ENCODE peak calls at places on chromosome 3, in five cellular contexts. One of them, this sample, is unnamed.

GRCh38 chr3:30495172-30496124 is 111.0 kb upstream of the TGFBR2 start:
- DNase-seq in IMR-90: no peak
- DNase-seq in cardiac fibroblast: peak; percentile 39
- DNase-seq in kidney epithelial cell: no peak
- DNase-seq in LNCaP clone FGC: no peak
- DNase-seq in this sample: no peak

GRCh38 chr3:102069211-102069662 is 219.9 kb downstream of the NFKBIZ start:
- DNase-seq in IMR-90: peak; percentile 91
- DNase-seq in cardiac fibroblast: peak; percentile 94
- DNase-seq in kidney epithelial cell: peak; percentile 26
- DNase-seq in LNCaP clone FGC: no peak
- DNase-seq in this sample: no peak

GRCh38 chr3:120285508-120285841 is 453 bp upstream of the GPR156 start:
- DNase-seq in IMR-90: no peak
- DNase-seq in cardiac fibroblast: no peak
- DNase-seq in kidney epithelial cell: no peak
- DNase-seq in LNCaP clone FGC: no peak
- DNase-seq in this sample: no peak

GRCh38 chr3:157040456-157040855 is 119.5 kb downstream of the CCNL1 start:
- DNase-seq in IMR-90: no peak
- DNase-seq in cardiac fibroblast: no peak
- DNase-seq in kidney epithelial cell: no peak
- DNase-seq in LNCaP clone FGC: no peak
- DNase-seq in this sample: no peak

GRCh38 chr3:9765865-9766264 is 3.9 kb downstream of the CAMK1 start:
- DNase-seq in IMR-90: no peak
- DNase-seq in cardiac fibroblast: no peak
- DNase-seq in kidney epithelial cell: no peak
- DNase-seq in LNCaP clone FGC: no peak
- DNase-seq in this sample: no peak

GRCh38 chr3:158104346-158105020 is 1.7 kb downstream of the SHOX2 start:
- DNase-seq in IMR-90: no peak
- DNase-seq in cardiac fibroblast: no peak
- DNase-seq in kidney epithelial cell: no peak
- DNase-seq in LNCaP clone FGC: no peak
- DNase-seq in this sample: no peak

GRCh38 chr3:1953519-1953918 is 145.1 kb upstream of the CNTN4 start:
- DNase-seq in IMR-90: no peak
- DNase-seq in cardiac fibroblast: no peak
- DNase-seq in kidney epithelial cell: no peak
- DNase-seq in LNCaP clone FGC: no peak
- DNase-seq in this sample: no peak

GRCh38 chr3:115885621-115886020 is 262.3 kb downstream of the GAP43 start:
- DNase-seq in IMR-90: peak; percentile 26
- DNase-seq in cardiac fibroblast: peak; percentile 14
- DNase-seq in kidney epithelial cell: peak; percentile 4
- DNase-seq in LNCaP clone FGC: no peak
- DNase-seq in this sample: no peak

GRCh38 chr3:37041546-37042195 is 48.4 kb downstream of the MLH1 start:
- DNase-seq in IMR-90: peak; percentile 33
- DNase-seq in cardiac fibroblast: peak; percentile 28
- DNase-seq in kidney epithelial cell: no peak
- DNase-seq in LNCaP clone FGC: peak; percentile 72
- DNase-seq in this sample: no peak

GRCh38 chr3:134357914-134358811 is 16.1 kb downstream of the AMOTL2 start:
- DNase-seq in IMR-90: peak; percentile 96
- DNase-seq in cardiac fibroblast: peak; percentile 95
- DNase-seq in kidney epithelial cell: peak; percentile 94
- DNase-seq in LNCaP clone FGC: no peak
- DNase-seq in this sample: peak; percentile 91

GRCh38 chr3:160870327-160870726 is 114.3 kb downstream of the PPM1L start:
- DNase-seq in IMR-90: no peak
- DNase-seq in cardiac fibroblast: no peak
- DNase-seq in kidney epithelial cell: no peak
- DNase-seq in LNCaP clone FGC: no peak
- DNase-seq in this sample: no peak

GRCh38 chr3:165254812-165255211 is 58.6 kb upstream of the SLITRK3 start:
- DNase-seq in IMR-90: no peak
- DNase-seq in cardiac fibroblast: peak; percentile 25
- DNase-seq in kidney epithelial cell: peak; percentile 1
- DNase-seq in LNCaP clone FGC: peak; percentile 54
- DNase-seq in this sample: no peak
- TF ChIP-seq CTCF in IMR-90: no peak
- TF ChIP-seq CTCF in cardiac fibroblast: no peak
- TF ChIP-seq CTCF in kidney epithelial cell: peak; percentile 26
- TF ChIP-seq CTCF in LNCaP clone FGC: peak; percentile 52
- TF ChIP-seq CTCF in this sample: no peak

DNA sequence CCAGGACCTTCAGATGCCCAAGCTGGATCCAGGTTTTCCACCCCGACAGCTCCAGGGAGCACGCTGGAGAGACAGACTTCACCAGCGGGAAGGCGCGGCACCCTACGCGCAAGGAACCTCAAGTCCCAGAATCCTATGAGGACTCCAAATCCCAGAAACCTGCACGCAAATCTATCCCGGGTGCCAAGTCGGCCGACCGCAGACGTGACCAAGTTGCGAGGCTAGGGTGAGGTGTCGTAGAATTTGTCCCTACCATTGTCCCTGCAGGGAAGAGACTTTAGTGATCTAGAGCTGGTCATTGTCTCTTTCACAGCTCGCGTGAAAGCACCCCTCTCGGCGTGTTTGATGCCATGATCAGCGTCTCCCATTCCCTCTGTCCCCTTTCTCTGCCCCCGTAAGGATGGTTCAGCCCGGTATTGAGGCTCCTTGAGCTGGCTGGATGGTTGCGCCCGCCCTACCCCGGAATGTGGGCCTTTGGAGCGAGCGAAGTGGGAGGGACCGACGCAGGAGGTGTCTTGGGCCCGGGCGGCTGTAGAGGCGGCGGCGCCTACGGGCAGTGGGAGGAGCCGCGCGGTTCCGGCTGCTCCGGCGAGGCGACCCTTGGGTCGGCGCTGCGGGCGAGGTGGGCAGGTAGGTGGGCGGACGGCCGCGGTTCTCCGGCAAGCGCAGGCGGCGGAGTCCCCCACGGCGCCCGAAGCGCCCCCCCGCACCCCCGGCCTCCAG is at the start of gene PRKCI:
- DNase-seq in IMR-90: peak; percentile 96
- DNase-seq in cardiac fibroblast: peak; percentile 99
- DNase-seq in kidney epithelial cell: peak; percentile 84
- DNase-seq in LNCaP clone FGC: peak; percentile 94
- DNase-seq in this sample: peak; percentile 97
- TF ChIP-seq CTCF in IMR-90: no peak
- TF ChIP-seq CTCF in cardiac fibroblast: no peak
- TF ChIP-seq CTCF in kidney epithelial cell: no peak
- TF ChIP-seq CTCF in LNCaP clone FGC: no peak
- TF ChIP-seq CTCF in this sample: no peak

DNA sequence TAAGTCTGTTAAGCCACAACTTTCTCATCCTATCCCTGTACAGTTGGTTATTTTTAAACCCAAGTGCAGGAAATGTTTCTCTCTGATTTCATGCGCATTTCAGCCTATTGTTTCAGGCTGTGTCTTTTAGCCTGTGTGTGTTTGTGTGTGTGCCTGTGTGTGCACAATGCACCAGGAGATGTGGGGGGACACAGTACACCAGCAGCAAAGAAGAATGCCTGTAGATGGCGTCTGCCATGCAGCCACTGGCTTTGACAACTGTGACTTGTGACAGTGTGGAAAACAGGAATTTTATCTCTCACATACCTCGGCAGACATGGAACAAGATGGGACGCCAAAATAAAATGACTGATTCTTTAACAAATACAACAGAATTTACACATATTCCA is 43.6 kb upstream of the PLXNA1 start:
- DNase-seq in IMR-90: no peak
- DNase-seq in cardiac fibroblast: no peak
- DNase-seq in kidney epithelial cell: no peak
- DNase-seq in LNCaP clone FGC: no peak
- DNase-seq in this sample: no peak
- TF ChIP-seq CTCF in IMR-90: no peak
- TF ChIP-seq CTCF in cardiac fibroblast: peak; percentile 17
- TF ChIP-seq CTCF in kidney epithelial cell: no peak
- TF ChIP-seq CTCF in LNCaP clone FGC: peak; percentile 15
- TF ChIP-seq CTCF in this sample: peak; percentile 11

GRCh38 chr3:17157713-17158112 is 273.0 kb downstream of the PLCL2 start:
- DNase-seq in IMR-90: peak; percentile 57
- DNase-seq in cardiac fibroblast: peak; percentile 73
- DNase-seq in kidney epithelial cell: no peak
- DNase-seq in LNCaP clone FGC: no peak
- DNase-seq in this sample: no peak

GRCh38 chr3:17162116-17162515 is 277.4 kb downstream of the PLCL2 start:
- DNase-seq in IMR-90: no peak
- DNase-seq in cardiac fibroblast: no peak
- DNase-seq in kidney epithelial cell: no peak
- DNase-seq in LNCaP clone FGC: no peak
- DNase-seq in this sample: no peak

GRCh38 chr3:17158941-17159682 is 274.4 kb downstream of the PLCL2 start:
- DNase-seq in IMR-90: peak; percentile 12
- DNase-seq in cardiac fibroblast: no peak
- DNase-seq in kidney epithelial cell: no peak
- DNase-seq in LNCaP clone FGC: no peak
- DNase-seq in this sample: no peak

GRCh38 chr3:17156864-17157263 is 272.1 kb downstream of the PLCL2 start:
- DNase-seq in IMR-90: no peak
- DNase-seq in cardiac fibroblast: no peak
- DNase-seq in kidney epithelial cell: no peak
- DNase-seq in LNCaP clone FGC: no peak
- DNase-seq in this sample: no peak

DNA sequence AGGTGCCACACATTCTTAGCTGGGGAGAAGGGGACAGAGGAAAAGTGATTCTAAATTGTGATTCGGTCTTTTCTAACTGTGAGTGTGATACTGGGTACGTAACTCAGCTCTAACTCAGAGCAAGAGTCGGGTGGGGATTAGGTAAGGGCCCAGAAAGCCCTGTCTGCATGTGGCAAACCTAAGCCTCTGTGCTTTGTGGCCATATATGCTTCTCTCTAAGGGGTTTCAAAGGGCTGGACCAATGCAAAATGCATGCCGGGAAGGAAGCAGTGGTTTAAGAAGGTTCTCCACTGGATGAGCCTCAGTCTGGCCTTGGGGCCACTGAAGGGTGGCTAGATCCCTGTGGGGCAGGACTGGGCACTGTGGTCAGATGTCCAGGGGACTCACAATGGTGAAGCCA is 275.8 kb downstream of the PLCL2 start:
- DNase-seq in IMR-90: no peak
- DNase-seq in cardiac fibroblast: no peak
- DNase-seq in kidney epithelial cell: no peak
- DNase-seq in LNCaP clone FGC: no peak
- DNase-seq in this sample: no peak
- TF ChIP-seq CTCF in IMR-90: no peak
- TF ChIP-seq CTCF in cardiac fibroblast: no peak
- TF ChIP-seq CTCF in kidney epithelial cell: no peak
- TF ChIP-seq CTCF in LNCaP clone FGC: no peak
- TF ChIP-seq CTCF in this sample: no peak

GRCh38 chr3:50230106-50230832 is 5.7 kb upstream of the GNAI2 start:
- DNase-seq in IMR-90: no peak
- DNase-seq in cardiac fibroblast: no peak
- DNase-seq in kidney epithelial cell: no peak
- DNase-seq in LNCaP clone FGC: no peak
- DNase-seq in this sample: no peak
- TF ChIP-seq CTCF in IMR-90: no peak
- TF ChIP-seq CTCF in cardiac fibroblast: no peak
- TF ChIP-seq CTCF in kidney epithelial cell: no peak
- TF ChIP-seq CTCF in LNCaP clone FGC: no peak
- TF ChIP-seq CTCF in this sample: no peak

DNA sequence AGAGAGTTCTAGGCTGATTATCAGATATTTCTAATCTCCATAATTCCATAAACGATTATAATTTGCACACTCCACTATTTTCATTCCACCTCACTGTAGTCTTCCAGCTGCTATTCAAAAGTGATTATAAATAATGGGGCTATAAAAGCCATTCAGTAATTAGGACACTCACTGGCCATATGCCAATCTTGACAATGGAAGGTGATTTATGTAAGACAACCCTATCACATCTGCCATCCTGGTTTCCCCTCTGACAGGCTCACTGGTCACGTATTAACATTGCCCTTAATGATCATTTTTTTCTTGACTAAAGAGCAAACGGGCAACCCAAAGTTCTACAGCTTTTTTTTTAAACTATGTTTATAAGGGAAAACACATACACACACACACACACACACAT is 402.4 kb downstream of the MAGI1 start:
- DNase-seq in IMR-90: no peak
- DNase-seq in cardiac fibroblast: no peak
- DNase-seq in kidney epithelial cell: no peak
- DNase-seq in LNCaP clone FGC: no peak
- DNase-seq in this sample: no peak
- TF ChIP-seq CTCF in IMR-90: no peak
- TF ChIP-seq CTCF in cardiac fibroblast: no peak
- TF ChIP-seq CTCF in kidney epithelial cell: no peak
- TF ChIP-seq CTCF in LNCaP clone FGC: no peak
- TF ChIP-seq CTCF in this sample: no peak

GRCh38 chr3:154101250-154101649 is 19.9 kb upstream of the ARHGEF26 start:
- DNase-seq in IMR-90: no peak
- DNase-seq in cardiac fibroblast: no peak
- DNase-seq in kidney epithelial cell: no peak
- DNase-seq in LNCaP clone FGC: no peak
- DNase-seq in this sample: no peak

GRCh38 chr3:154090116-154090420 is 31.1 kb upstream of the ARHGEF26 start:
- DNase-seq in IMR-90: no peak
- DNase-seq in cardiac fibroblast: no peak
- DNase-seq in kidney epithelial cell: no peak
- DNase-seq in LNCaP clone FGC: no peak
- DNase-seq in this sample: no peak

GRCh38 chr3:154098396-154098795 is 22.8 kb upstream of the ARHGEF26 start:
- DNase-seq in IMR-90: no peak
- DNase-seq in cardiac fibroblast: no peak
- DNase-seq in kidney epithelial cell: no peak
- DNase-seq in LNCaP clone FGC: no peak
- DNase-seq in this sample: no peak

GRCh38 chr3:154100556-154100955 is 20.6 kb upstream of the ARHGEF26 start:
- DNase-seq in IMR-90: no peak
- DNase-seq in cardiac fibroblast: no peak
- DNase-seq in kidney epithelial cell: no peak
- DNase-seq in LNCaP clone FGC: no peak
- DNase-seq in this sample: no peak

GRCh38 chr3:154095832-154096421 is 25.3 kb upstream of the ARHGEF26 start:
- DNase-seq in IMR-90: peak; percentile 55
- DNase-seq in cardiac fibroblast: peak; percentile 70
- DNase-seq in kidney epithelial cell: no peak
- DNase-seq in LNCaP clone FGC: no peak
- DNase-seq in this sample: no peak
- TF ChIP-seq CTCF in IMR-90: peak; percentile 67
- TF ChIP-seq CTCF in cardiac fibroblast: peak; percentile 48
- TF ChIP-seq CTCF in kidney epithelial cell: peak; percentile 41
- TF ChIP-seq CTCF in LNCaP clone FGC: peak; percentile 56
- TF ChIP-seq CTCF in this sample: peak; percentile 70

GRCh38 chr3:52471371-52472238 is 16.2 kb downstream of the NISCH start:
- DNase-seq in IMR-90: peak; percentile 30
- DNase-seq in cardiac fibroblast: peak; percentile 69
- DNase-seq in kidney epithelial cell: no peak
- DNase-seq in LNCaP clone FGC: peak; percentile 64
- DNase-seq in this sample: no peak
- TF ChIP-seq CTCF in IMR-90: peak; percentile 60
- TF ChIP-seq CTCF in cardiac fibroblast: peak; percentile 76
- TF ChIP-seq CTCF in kidney epithelial cell: peak; percentile 73
- TF ChIP-seq CTCF in LNCaP clone FGC: peak; percentile 83
- TF ChIP-seq CTCF in this sample: peak; percentile 61

GRCh38 chr3:12807066-12807465 is 10.6 kb downstream of the CAND2 start:
- DNase-seq in IMR-90: no peak
- DNase-seq in cardiac fibroblast: no peak
- DNase-seq in kidney epithelial cell: no peak
- DNase-seq in LNCaP clone FGC: no peak
- DNase-seq in this sample: no peak
- TF ChIP-seq CTCF in IMR-90: no peak
- TF ChIP-seq CTCF in cardiac fibroblast: no peak
- TF ChIP-seq CTCF in kidney epithelial cell: no peak
- TF ChIP-seq CTCF in LNCaP clone FGC: no peak
- TF ChIP-seq CTCF in this sample: no peak